ENCODE peak calls at places on chromosomes 13 and 19, in seven cellular contexts. X, V, L, J, F, O and D are unnamed samples.

GRCh38 chr19:14113762-14114414 is 3.7 kb downstream of the PRKACA start:
- DNase-seq in J (no peak), L (peak; percentile 35), F (peak; percentile 36), O (peak; percentile 45), X (no peak), V (no peak), D (no peak)

GRCh38 chr19:40813182-40813581 is 14.2 kb downstream of the EGLN2 start:
- DNase-seq in L (no peak), J (no peak), V (no peak), F (no peak), O (no peak), X (no peak), D (no peak)

GRCh38 chr13:110008816-110009215 is 222.4 kb upstream of the IRS2 start:
- DNase-seq in V (no peak), X (no peak), F (no peak), J (no peak), L (no peak), O (no peak), D (no peak)

GRCh38 chr13:45219938-45220375 is 19.1 kb upstream of the KCTD4 start:
- DNase-seq in V (no peak), L (no peak), J (no peak), X (no peak), O (peak; percentile 28), F (no peak), D (no peak)

GRCh38 chr19:10686661-10687517 is 14.3 kb upstream of the QTRT1 start:
- DNase-seq in J (peak; percentile 19), V (no peak), L (no peak), F (no peak), X (no peak), O (no peak), D (peak; percentile 74)

GRCh38 chr19:48842744-48843162 is 6.5 kb upstream of the HSD17B14 start:
- DNase-seq in V (no peak), J (peak; percentile 6), X (peak; percentile 53), L (peak; percentile 24), O (peak; percentile 67), F (peak; percentile 62), D (peak; percentile 33)

GRCh38 chr13:111908981-111909380 is 158.0 kb upstream of the SOX1 start:
- DNase-seq in J (no peak), O (no peak), L (no peak), X (no peak), F (no peak), V (peak; percentile 76), D (no peak)

GRCh38 chr19:35986664-35987570 is 8.1 kb upstream of the SDHAF1 start:
- DNase-seq in O (peak; percentile 49), J (peak; percentile 9), V (no peak), F (no peak), X (peak; percentile 47), L (no peak), D (no peak)

GRCh38 chr13:20411638-20412342 is 113.9 kb downstream of the CRYL1 start:
- DNase-seq in X (no peak), O (no peak), F (peak; percentile 14), J (no peak), V (no peak), L (peak; percentile 24), D (no peak)

GRCh38 chr19:56838930-56839664 is 1.4 kb downstream of the PEG3 start:
- DNase-seq in L (no peak), J (peak; percentile 84), F (no peak), X (peak; percentile 17), V (no peak), O (no peak), D (peak; percentile 99)

GRCh38 chr13:50366488-50367174 is 351.4 kb downstream of the KCNRG start:
- DNase-seq in X (no peak), F (peak; percentile 10), J (no peak), V (no peak), L (peak; percentile 41), O (no peak), D (no peak)

GRCh38 chr19:651114-651818 is 11.6 kb downstream of the FGF22 start:
- DNase-seq in J (no peak), X (no peak), L (no peak), V (no peak), O (no peak), F (no peak), D (no peak)

GRCh38 chr13:73406454-73406853 is 347.6 kb downstream of the KLF5 start:
- DNase-seq in F (no peak), O (no peak), V (no peak), X (no peak), J (no peak), L (no peak), D (no peak)

GRCh38 chr19:48489608-48490216 is 20.5 kb downstream of the CYTH2 start:
- DNase-seq in L (peak; percentile 76), V (peak; percentile 93), F (peak; percentile 78), J (peak; percentile 25), O (peak; percentile 96), X (peak; percentile 89), D (no peak)

GRCh38 chr19:50492303-50493052 is 15.8 kb upstream of the GARIN5A start:
- DNase-seq in X (no peak), O (peak; percentile 38), F (no peak), J (no peak), L (no peak), V (no peak), D (no peak)